ENCODE peak calls at places on chromosome 22, in seven cellular contexts. P, G, O, C, W, K and I are unnamed samples.
A peak's percentile ranks its signal among the peaks of the same experiment; 100 is the strongest.

GRCh38 chr22:46769191-46769675 is 6.8 kb downstream of the TBC1D22A start:
- DNase-seq in W (no peak), O (no peak), K (no peak), P (no peak), G (peak; percentile 7), C (peak; percentile 55), I (no peak)

GRCh38 chr22:43988960-43989359 is 33.7 kb downstream of the SAMM50 start:
- DNase-seq in C (no peak), K (no peak), G (no peak), O (no peak), P (no peak), W (no peak), I (no peak)

GRCh38 chr22:19085233-19086043 is 36.8 kb downstream of the DGCR2 start:
- DNase-seq in C (no peak), K (peak; percentile 67), W (no peak), O (peak; percentile 50), P (peak; percentile 25), G (no peak), I (peak; percentile 12)

GRCh38 chr22:25770333-25770732 is 28.3 kb downstream of the MYO18B start:
- DNase-seq in C (no peak), O (no peak), K (no peak), G (no peak), P (no peak), W (no peak), I (no peak)

GRCh38 chr22:32820131-32820882 is 18.8 kb downstream of the TIMP3 start:
- DNase-seq in P (no peak), K (no peak), C (no peak), W (no peak), G (no peak), O (no peak), I (no peak)

GRCh38 chr22:39185601-39186012 is 33.1 kb upstream of the CBX7 start:
- DNase-seq in K (no peak), P (no peak), W (no peak), O (peak; percentile 92), G (no peak), C (no peak), I (peak; percentile 87)

GRCh38 chr22:30354644-30355043 is 2.0 kb downstream of the SF3A1 start:
- DNase-seq in G (no peak), K (no peak), O (no peak), W (no peak), P (no peak), C (no peak), I (no peak)

GRCh38 chr22:32217465-32217864 is 12.6 kb upstream of the RFPL2 start:
- DNase-seq in K (no peak), C (no peak), O (no peak), G (no peak), W (no peak), P (no peak), I (no peak)

GRCh38 chr22:41725510-41726110 is 26.3 kb downstream of the MEI1 start:
- DNase-seq in C (no peak), K (no peak), P (peak; percentile 1), G (no peak), O (no peak), W (no peak), I (no peak)

GRCh38 chr22:27108425-27109114 is 451.2 kb downstream of the MIAT start:
- DNase-seq in W (no peak), G (no peak), O (no peak), P (no peak), K (no peak), C (no peak), I (no peak)

GRCh38 chr22:47474895-47475294 is 712.4 kb downstream of the TBC1D22A start:
- DNase-seq in O (no peak), G (no peak), C (no peak), K (no peak), W (no peak), P (no peak), I (no peak)

GRCh38 chr22:24594569-24595120 is 1.8 kb upstream of the LRRC75B start:
- DNase-seq in P (no peak), O (no peak), C (no peak), W (peak; percentile 53), K (no peak), G (no peak), I (no peak)

GRCh38 chr22:44889233-44889878 is 120.4 kb downstream of the PHF21B start:
- DNase-seq in G (no peak), C (no peak), W (no peak), K (no peak), P (no peak), O (no peak), I (no peak)

GRCh38 chr22:44202261-44202789 is 21.6 kb downstream of the PARVG start:
- DNase-seq in W (no peak), C (no peak), K (no peak), G (no peak), P (peak; percentile 33), O (peak; percentile 82), I (peak; percentile 59)

GRCh38 chr22:37634505-37635002 is 4.9 kb upstream of the SH3BP1 start:
- DNase-seq in K (no peak), C (no peak), P (no peak), G (no peak), W (no peak), O (no peak), I (peak; percentile 38)

GRCh38 chr22:46578824-46579561 is 41.2 kb upstream of the GRAMD4 start:
- DNase-seq in G (no peak), P (no peak), C (no peak), O (peak; percentile 54), K (no peak), W (no peak), I (peak; percentile 40)

GRCh38 chr22:42876041-42876440 is 19.0 kb upstream of the ARFGAP3 start:
- DNase-seq in W (no peak), O (no peak), C (no peak), P (no peak), G (no peak), K (no peak), I (no peak)

GRCh38 chr22:20244744-20245576 is 23.2 kb downstream of the RTN4R start:
- DNase-seq in O (no peak), W (no peak), K (peak; percentile 40), G (no peak), C (peak; percentile 85), P (no peak), I (no peak)

GRCh38 chr22:46356496-46357185 is 21.1 kb downstream of the TRMU start:
- DNase-seq in W (no peak), C (no peak), G (no peak), O (no peak), K (no peak), P (no peak), I (no peak)

GRCh38 chr22:27650572-27650971 is 151.0 kb downstream of the MN1 start:
- DNase-seq in P (no peak), C (no peak), K (no peak), O (no peak), W (no peak), G (no peak), I (no peak)

GRCh38 chr22:24400726-24401596 is 26.4 kb upstream of the ADORA2A start:
- DNase-seq in P (no peak), C (no peak), W (no peak), G (no peak), K (no peak), O (peak; percentile 35), I (peak; percentile 56)

GRCh38 chr22:43007519-43008102 is 7.3 kb downstream of the PACSIN2 start:
- DNase-seq in P (peak; percentile 68), G (no peak), K (no peak), O (peak; percentile 46), C (no peak), W (no peak), I (peak; percentile 77)

GRCh38 chr22:22235564-22235963 is 9.0 kb upstream of the VPREB1 start:
- DNase-seq in O (no peak), W (no peak), C (peak; percentile 40), P (no peak), G (no peak), K (peak; percentile 41), I (no peak)

GRCh38 chr22:25759825-25760231 is 17.8 kb downstream of the MYO18B start:
- DNase-seq in K (peak; percentile 63), W (no peak), P (peak; percentile 96), O (peak; percentile 93), G (no peak), C (no peak), I (peak; percentile 94)